ENCODE peak calls at places on chromosomes 2 and 18, in seven cellular contexts. G is HFF-Myc; V is HFFc6; S is uterus; R is activated naive CD4-positive, alpha-beta T cell; N is cardiac septum; F is CD8-positive, alpha-beta T cell. T is an unnamed sample.

GRCh38 chr2:183038341-183039300 is at the start of gene NCKAP1:
- DNase-seq in G (peak; percentile 14), V (peak; percentile 83), S (peak; percentile 87), R (peak; percentile 75), N (peak; percentile 94), F (peak; percentile 80), T (peak; percentile 95)

GRCh38 chr2:168165418-168165817 is 82.0 kb downstream of the STK39 start:
- DNase-seq in G (no peak), V (no peak), S (no peak), R (no peak), N (no peak), F (no peak), T (no peak)

GRCh38 chr2:18117592-18117991 is 239.1 kb downstream of the KCNS3 start:
- DNase-seq in G (peak; percentile 30), V (peak; percentile 64), S (no peak), R (no peak), N (no peak), F (no peak), T (no peak)

GRCh38 chr2:172106128-172106961 is 3.6 kb upstream of the DLX2 start:
- DNase-seq in G (no peak), V (peak; percentile 60), S (no peak), R (no peak), N (no peak), F (peak; percentile 52), T (no peak)

GRCh38 chr18:7021994-7022840 is 95.4 kb downstream of the LAMA1 start:
- DNase-seq in G (peak; percentile 37), V (peak; percentile 19), S (no peak), R (no peak), N (no peak), F (no peak), T (no peak)

GRCh38 chr2:136010126-136010525 is 24.7 kb upstream of the DARS1 start:
- DNase-seq in G (no peak), V (peak; percentile 72), S (no peak), R (no peak), N (no peak), F (no peak), T (no peak)

GRCh38 chr2:132911726-132912724 is 242.0 kb upstream of the LYPD1 start:
- DNase-seq in G (no peak), V (no peak), S (peak; percentile 43), R (no peak), N (no peak), F (no peak), T (no peak)

GRCh38 chr2:222706616-222707015 is 35.2 kb downstream of the MOGAT1 start:
- DNase-seq in G (no peak), V (peak; percentile 32), S (no peak), R (no peak), N (no peak), F (no peak), T (no peak)

GRCh38 chr2:119879502-119879901 is 119.8 kb downstream of the PTPN4 start:
- DNase-seq in G (no peak), V (no peak), S (no peak), R (no peak), N (no peak), F (no peak), T (no peak)

GRCh38 chr2:111028720-111029119 is 92.0 kb upstream of the BCL2L11 start:
- DNase-seq in G (no peak), V (no peak), S (no peak), R (no peak), N (no peak), F (no peak), T (no peak)

GRCh38 chr2:12170151-12170550 is 423.7 kb downstream of the LPIN1 start:
- DNase-seq in G (no peak), V (no peak), S (no peak), R (no peak), N (no peak), F (no peak), T (no peak)

GRCh38 chr2:113992090-113992489 is 102.2 kb downstream of the ACTR3 start:
- DNase-seq in G (no peak), V (no peak), S (no peak), R (no peak), N (no peak), F (no peak), T (no peak)